ENCODE peak calls at places on chromosomes 13 and 19, in four cellular contexts. S is kidney epithelial cell, D is heart right ventricle, R is colonic mucosa. G is an unnamed sample.
A peak's percentile ranks its signal among the peaks of the same experiment; 100 is the strongest.

GRCh38 chr13:61253105-61253877 is 162.4 kb downstream of the PCDH20 start:
- DNase-seq in S (no peak), D (no peak), R (no peak), G (no peak)

GRCh38 chr19:47608074-47608907 is 643 bp upstream of the BICRA start:
- DNase-seq in S (no peak), D (peak; percentile 97), R (peak; percentile 95), G (peak; percentile 37)

GRCh38 chr13:31198524-31198923 is 1.3 kb upstream of the B3GLCT start:
- DNase-seq in S (no peak), D (no peak), R (no peak), G (no peak)

GRCh38 chr13:112978561-112979405 is 9.8 kb downstream of the MCF2L start:
- DNase-seq in S (no peak), D (peak; percentile 62), R (no peak), G (no peak)

GRCh38 chr19:39156230-39156890 is 30.8 kb downstream of the PAK4 start:
- DNase-seq in S (no peak), D (no peak), R (peak; percentile 50), G (no peak)

GRCh38 chr19:10835089-10835753 is 791 bp downstream of the TMED1 start:
- DNase-seq in S (peak; percentile 98), D (no peak), R (no peak), G (no peak)

GRCh38 chr13:101869553-101869952 is 417.1 kb downstream of the ITGBL1 start:
- DNase-seq in S (no peak), D (no peak), R (no peak), G (peak; percentile 5)

GRCh38 chr19:19630062-19630414 is 2.0 kb upstream of the LPAR2 start:
- DNase-seq in S (no peak), D (no peak), R (no peak), G (no peak)

GRCh38 chr13:100520936-100521765 is 67.4 kb downstream of the GGACT start:
- DNase-seq in S (no peak), D (no peak), R (no peak), G (no peak)

GRCh38 chr19:39858541-39858940 is 12.4 kb upstream of the FBL start:
- DNase-seq in S (no peak), D (no peak), R (no peak), G (no peak)

GRCh38 chr19:49954092-49954825 is 6.7 kb downstream of the SIGLEC11 start:
- DNase-seq in S (no peak), D (no peak), R (no peak), G (no peak)

GRCh38 chr19:15432018-15432494 is 13.3 kb upstream of the AKAP8L start:
- DNase-seq in S (no peak), D (no peak), R (no peak), G (no peak)

GRCh38 chr19:36605839-36606478 is 846 bp downstream of the ZNF382 start:
- DNase-seq in S (no peak), D (no peak), R (no peak), G (no peak)

GRCh38 chr13:46077260-46077659 is 24.7 kb upstream of the ZC3H13 start:
- DNase-seq in S (no peak), D (no peak), R (no peak), G (no peak)

GRCh38 chr13:46716821-46717220 is 80.1 kb downstream of the ESD start:
- DNase-seq in S (no peak), D (no peak), R (no peak), G (no peak)

DNA sequence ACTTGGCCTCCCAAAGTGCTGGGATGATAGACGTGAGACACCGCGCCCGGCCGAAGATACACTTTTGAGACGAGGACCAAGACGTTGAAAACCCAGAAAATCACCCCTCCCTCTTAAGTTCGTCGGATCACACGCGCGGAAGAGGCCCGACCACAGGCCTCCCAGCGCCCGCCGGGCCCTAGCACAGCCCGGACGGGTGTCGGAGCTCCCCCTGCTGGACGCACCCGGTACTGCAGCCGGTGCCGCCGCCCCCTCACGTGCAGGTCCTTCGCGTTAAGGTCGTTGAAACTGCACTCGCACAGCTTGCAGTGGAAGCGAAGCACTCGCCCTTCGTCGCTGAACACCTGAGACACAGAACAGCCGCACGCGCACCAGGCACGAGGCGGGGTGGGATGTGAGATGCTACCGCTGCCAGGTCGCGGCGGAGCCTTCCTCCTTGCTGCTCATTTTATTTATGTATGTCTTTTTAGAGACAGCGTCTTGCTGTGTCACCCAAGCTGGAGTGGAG is 35.7 kb upstream of the MATK start:
- DNase-seq in S (no peak), D (peak; percentile 76), R (peak; percentile 72), G (no peak)
- TF ChIP-seq CTCF in S (peak; percentile 93), D (peak; percentile 99), R (peak; percentile 99), G (peak; percentile 96)

GRCh38 chr13:20404488-20405222 is 121.0 kb downstream of the CRYL1 start:
- DNase-seq in S (no peak), D (no peak), R (no peak), G (no peak)

GRCh38 chr13:20408181-20408580 is 117.5 kb downstream of the CRYL1 start:
- DNase-seq in S (no peak), D (no peak), R (no peak), G (no peak)

GRCh38 chr13:20407759-20408158 is 117.9 kb downstream of the CRYL1 start:
- DNase-seq in S (no peak), D (no peak), R (no peak), G (no peak)

GRCh38 chr13:20403826-20404225 is 121.8 kb downstream of the CRYL1 start:
- DNase-seq in S (no peak), D (no peak), R (no peak), G (no peak)

GRCh38 chr13:20405691-20406090 is 120.0 kb downstream of the CRYL1 start:
- DNase-seq in S (no peak), D (no peak), R (no peak), G (no peak)
- H3K4me3 ChIP-seq in S (no peak overlapping the region), D (no peak overlapping the region), R (no peak overlapping the region), G (no peak overlapping the region)

DNA sequence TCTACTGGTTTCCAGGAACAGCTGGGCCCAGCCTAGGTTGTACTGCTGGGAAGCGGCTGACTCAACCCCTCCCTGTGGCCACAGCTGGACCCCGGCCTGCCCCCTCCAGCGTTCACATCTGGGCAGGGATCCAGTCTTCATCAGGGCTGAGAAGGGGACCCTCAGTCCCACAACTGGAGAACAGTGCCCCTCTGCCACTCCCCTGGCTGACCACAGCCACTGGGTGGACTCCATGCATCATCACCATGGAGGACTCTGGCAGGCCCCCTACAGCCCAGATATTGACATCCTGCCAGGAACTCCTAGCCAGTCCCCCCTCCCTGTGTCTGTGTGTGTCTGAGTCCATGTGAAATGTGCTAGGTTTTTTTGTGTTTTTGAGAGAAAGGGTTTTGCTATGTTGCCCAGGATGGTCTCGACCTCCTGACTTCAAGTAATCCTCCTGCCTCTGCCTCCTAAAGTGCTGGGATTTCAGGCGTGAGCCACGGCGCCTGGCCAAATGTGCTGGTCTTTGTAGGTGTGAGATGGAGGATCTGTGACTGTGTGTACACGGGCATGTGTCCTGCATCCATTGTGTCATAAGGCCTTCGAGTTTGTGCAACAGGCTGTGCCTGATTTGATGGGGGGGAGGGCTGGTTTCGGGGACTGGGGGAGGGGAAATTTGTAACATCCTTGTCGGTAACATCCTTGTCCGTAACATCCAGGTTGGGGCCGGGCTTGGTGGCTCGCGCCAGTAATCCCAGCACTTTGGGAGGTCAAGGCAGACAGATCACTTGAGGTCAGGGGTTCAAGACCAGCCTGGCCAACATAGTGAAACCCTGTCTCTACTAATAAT is 4.0 kb upstream of the HOOK2 start:
- DNase-seq in S (no peak), D (peak; percentile 64), R (peak; percentile 51), G (no peak)
- TF ChIP-seq CTCF in S (peak; percentile 11), D (no peak), R (no peak), G (no peak)

DNA sequence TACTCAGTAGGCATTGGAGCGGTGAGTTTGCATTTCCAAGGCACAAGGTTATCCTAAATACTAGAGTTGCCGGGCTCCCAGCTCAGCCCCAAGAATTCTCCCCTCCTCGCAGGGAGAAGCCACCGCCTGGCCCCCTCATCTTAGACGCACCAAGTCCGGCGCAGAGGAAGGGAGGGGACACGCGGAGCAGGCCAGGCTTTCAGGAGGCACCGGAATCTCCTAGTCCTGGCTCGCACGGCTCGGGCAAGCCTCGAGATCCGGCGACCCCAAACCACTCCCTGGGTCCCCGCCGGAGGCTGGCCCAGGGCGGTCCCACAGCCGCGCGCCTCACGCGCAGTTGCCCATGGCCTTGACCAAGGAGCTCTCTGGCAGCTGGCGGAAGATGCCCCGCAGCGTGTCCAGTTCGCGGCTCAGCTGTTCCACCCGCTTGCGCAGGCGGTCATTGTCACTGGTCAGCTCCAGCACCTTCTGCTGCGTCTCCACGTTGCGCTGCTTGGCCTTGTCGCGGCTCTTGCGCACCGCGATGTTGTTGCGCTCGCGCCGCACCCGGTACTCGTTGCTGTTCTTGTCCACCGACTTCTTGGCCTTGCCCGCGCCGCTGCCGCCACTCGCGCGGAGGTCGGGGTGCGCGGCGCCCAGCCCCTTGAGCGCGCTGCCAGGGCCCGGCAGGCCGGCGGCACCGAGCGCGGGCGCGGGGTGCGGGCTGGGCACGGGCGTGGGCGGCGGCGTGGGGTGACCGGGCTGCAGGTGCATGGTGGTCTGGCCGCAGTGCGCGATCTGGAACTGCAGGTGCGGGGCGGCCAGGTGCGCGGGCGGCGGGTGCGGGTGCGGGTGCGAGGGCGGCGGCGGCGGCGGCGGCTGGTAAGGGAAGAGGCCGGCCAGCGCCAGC is 1.1 kb downstream of the CEBPA start:
- DNase-seq in S (no peak), D (no peak), R (no peak), G (no peak)
- H3K4me3 ChIP-seq in S (no peak overlapping the region), D (peak overlapping the region; percentile 56), R (peak overlapping the region; percentile 60), G (no peak overlapping the region)

G was measured in BJ.